ENCODE peak calls at places on chromosomes 4 and X, in ten cellular contexts. One of them, this sample, is unnamed. For H3K9me3, the result is how much of the 10 kb centered on the place peaks cover.

GRCh38 chr4:176656108-176656507 is 136.6 kb downstream of the VEGFC start:
- DNase-seq in BE2C: no peak
- DNase-seq in pancreas: no peak
- DNase-seq in SK-N-SH: no peak
- DNase-seq in heart right ventricle: no peak
- DNase-seq in CD4-positive, alpha-beta memory T cell: no peak
- DNase-seq in colonic mucosa: no peak
- DNase-seq in OCI-LY7: no peak
- DNase-seq in AG04450: no peak
- DNase-seq in iPS DF 6.9: no peak
- DNase-seq in this sample: peak

GRCh38 chrX:153913211-153913610 is 8.7 kb downstream of the AVPR2 start:
- DNase-seq in colonic mucosa: no peak
- DNase-seq in BE2C: no peak
- DNase-seq in SK-N-SH: no peak
- DNase-seq in OCI-LY7: no peak
- DNase-seq in pancreas: no peak
- DNase-seq in iPS DF 6.9: no peak
- DNase-seq in AG04450: no peak
- DNase-seq in CD4-positive, alpha-beta memory T cell: no peak
- DNase-seq in heart right ventricle: no peak
- DNase-seq in this sample: no peak

GRCh38 chrX:1027133-1027532 is 185.3 kb downstream of the CRLF2 start:
- DNase-seq in AG04450: no peak
- DNase-seq in CD4-positive, alpha-beta memory T cell: no peak
- DNase-seq in pancreas: no peak
- DNase-seq in colonic mucosa: no peak
- DNase-seq in SK-N-SH: no peak
- DNase-seq in BE2C: no peak
- DNase-seq in heart right ventricle: no peak
- DNase-seq in OCI-LY7: peak
- DNase-seq in iPS DF 6.9: no peak
- DNase-seq in this sample: no peak

GRCh38 chr4:113732923-113733527 is 28.5 kb downstream of the CAMK2D start:
- DNase-seq in pancreas: no peak
- DNase-seq in heart right ventricle: no peak
- DNase-seq in OCI-LY7: no peak
- DNase-seq in iPS DF 6.9: no peak
- DNase-seq in BE2C: no peak
- DNase-seq in colonic mucosa: no peak
- DNase-seq in CD4-positive, alpha-beta memory T cell: no peak
- DNase-seq in AG04450: no peak
- DNase-seq in SK-N-SH: no peak
- DNase-seq in this sample: no peak

GRCh38 chr4:151402150-151402865 is 6.7 kb upstream of the FHIP1A start:
- DNase-seq in SK-N-SH: no peak
- DNase-seq in iPS DF 6.9: no peak
- DNase-seq in BE2C: no peak
- DNase-seq in colonic mucosa: peak
- DNase-seq in pancreas: no peak
- DNase-seq in AG04450: no peak
- DNase-seq in CD4-positive, alpha-beta memory T cell: no peak
- DNase-seq in OCI-LY7: no peak
- DNase-seq in heart right ventricle: no peak
- DNase-seq in this sample: no peak

GRCh38 chr4:31021008-31021407 is 300.8 kb downstream of the PCDH7 start:
- DNase-seq in iPS DF 6.9: no peak
- DNase-seq in CD4-positive, alpha-beta memory T cell: no peak
- DNase-seq in SK-N-SH: peak
- DNase-seq in pancreas: no peak
- DNase-seq in heart right ventricle: no peak
- DNase-seq in OCI-LY7: no peak
- DNase-seq in AG04450: no peak
- DNase-seq in BE2C: no peak
- DNase-seq in colonic mucosa: no peak
- DNase-seq in this sample: no peak

GRCh38 chr4:105122334-105122733 is 24.3 kb upstream of the TET2 start:
- DNase-seq in iPS DF 6.9: peak
- DNase-seq in heart right ventricle: no peak
- DNase-seq in AG04450: no peak
- DNase-seq in CD4-positive, alpha-beta memory T cell: no peak
- DNase-seq in SK-N-SH: no peak
- DNase-seq in OCI-LY7: no peak
- DNase-seq in colonic mucosa: no peak
- DNase-seq in BE2C: no peak
- DNase-seq in pancreas: no peak
- DNase-seq in this sample: no peak

GRCh38 chr4:113026556-113026955 is 22.9 kb upstream of the ANK2 start:
- DNase-seq in colonic mucosa: no peak
- DNase-seq in AG04450: no peak
- DNase-seq in SK-N-SH: no peak
- DNase-seq in iPS DF 6.9: no peak
- DNase-seq in heart right ventricle: no peak
- DNase-seq in CD4-positive, alpha-beta memory T cell: no peak
- DNase-seq in BE2C: no peak
- DNase-seq in pancreas: no peak
- DNase-seq in OCI-LY7: no peak
- DNase-seq in this sample: no peak

GRCh38 chr4:57320880-57321279 is 210.7 kb upstream of the IGFBP7 start:
- DNase-seq in OCI-LY7: no peak
- DNase-seq in CD4-positive, alpha-beta memory T cell: no peak
- DNase-seq in colonic mucosa: no peak
- DNase-seq in iPS DF 6.9: no peak
- DNase-seq in heart right ventricle: no peak
- DNase-seq in BE2C: no peak
- DNase-seq in pancreas: no peak
- DNase-seq in SK-N-SH: no peak
- DNase-seq in AG04450: no peak
- DNase-seq in this sample: no peak

GRCh38 chrX:74009041-74009440 is 294.9 kb upstream of the ZCCHC13 start:
- DNase-seq in heart right ventricle: no peak
- DNase-seq in iPS DF 6.9: no peak
- DNase-seq in OCI-LY7: no peak
- DNase-seq in CD4-positive, alpha-beta memory T cell: no peak
- DNase-seq in SK-N-SH: no peak
- DNase-seq in colonic mucosa: no peak
- DNase-seq in BE2C: no peak
- DNase-seq in pancreas: no peak
- DNase-seq in AG04450: no peak
- DNase-seq in this sample: no peak

GRCh38 chrX:103847174-103847870 is 15.3 kb upstream of the RAB9B start:
- DNase-seq in heart right ventricle: no peak
- DNase-seq in SK-N-SH: no peak
- DNase-seq in OCI-LY7: no peak
- DNase-seq in colonic mucosa: no peak
- DNase-seq in iPS DF 6.9: no peak
- DNase-seq in BE2C: no peak
- DNase-seq in pancreas: no peak
- DNase-seq in AG04450: no peak
- DNase-seq in CD4-positive, alpha-beta memory T cell: no peak
- DNase-seq in this sample: no peak

GRCh38 chr4:37522996-37523395 is 163.2 kb downstream of the RELL1 start:
- DNase-seq in heart right ventricle: no peak
- DNase-seq in colonic mucosa: no peak
- DNase-seq in AG04450: no peak
- DNase-seq in iPS DF 6.9: no peak
- DNase-seq in SK-N-SH: no peak
- DNase-seq in pancreas: no peak
- DNase-seq in OCI-LY7: no peak
- DNase-seq in CD4-positive, alpha-beta memory T cell: no peak
- DNase-seq in BE2C: no peak
- DNase-seq in this sample: no peak

GRCh38 chr4:1843852-1844251 is 12.1 kb downstream of the LETM1 start:
- DNase-seq in BE2C: no peak
- DNase-seq in heart right ventricle: peak
- DNase-seq in SK-N-SH: no peak
- DNase-seq in OCI-LY7: no peak
- DNase-seq in AG04450: no peak
- DNase-seq in iPS DF 6.9: no peak
- DNase-seq in CD4-positive, alpha-beta memory T cell: no peak
- DNase-seq in colonic mucosa: no peak
- DNase-seq in pancreas: no peak
- DNase-seq in this sample: no peak

GRCh38 chrX:73337366-73337765 is 109.5 kb upstream of the CDX4 start:
- DNase-seq in pancreas: no peak
- DNase-seq in iPS DF 6.9: no peak
- DNase-seq in heart right ventricle: no peak
- DNase-seq in BE2C: no peak
- DNase-seq in SK-N-SH: no peak
- DNase-seq in OCI-LY7: no peak
- DNase-seq in AG04450: no peak
- DNase-seq in colonic mucosa: no peak
- DNase-seq in CD4-positive, alpha-beta memory T cell: no peak
- DNase-seq in this sample: no peak

GRCh38 chr4:26015133-26015651 is 101.2 kb downstream of the SMIM20 start:
- DNase-seq in pancreas: peak
- DNase-seq in OCI-LY7: no peak
- DNase-seq in heart right ventricle: peak
- DNase-seq in CD4-positive, alpha-beta memory T cell: no peak
- DNase-seq in AG04450: peak
- DNase-seq in iPS DF 6.9: no peak
- DNase-seq in colonic mucosa: no peak
- DNase-seq in SK-N-SH: no peak
- DNase-seq in BE2C: no peak
- DNase-seq in this sample: no peak

GRCh38 chr4:30720021-30720655 is at the start of gene PCDH7:
- DNase-seq in heart right ventricle: peak
- DNase-seq in colonic mucosa: peak
- DNase-seq in BE2C: no peak
- DNase-seq in OCI-LY7: no peak
- DNase-seq in CD4-positive, alpha-beta memory T cell: no peak
- DNase-seq in AG04450: no peak
- DNase-seq in iPS DF 6.9: no peak
- DNase-seq in pancreas: no peak
- DNase-seq in SK-N-SH: peak
- DNase-seq in this sample: peak

GRCh38 chr4:73299548-73300280 is 41.1 kb upstream of the ANKRD17 start:
- DNase-seq in BE2C: no peak
- DNase-seq in AG04450: no peak
- DNase-seq in CD4-positive, alpha-beta memory T cell: no peak
- DNase-seq in SK-N-SH: no peak
- DNase-seq in OCI-LY7: no peak
- DNase-seq in pancreas: no peak
- DNase-seq in colonic mucosa: no peak
- DNase-seq in iPS DF 6.9: no peak
- DNase-seq in heart right ventricle: no peak
- DNase-seq in this sample: no peak
- H3K9me3 ChIP-seq in BE2C: under half
- H3K9me3 ChIP-seq in AG04450: under half
- H3K9me3 ChIP-seq in CD4-positive, alpha-beta memory T cell: under half
- H3K9me3 ChIP-seq in SK-N-SH: under half
- H3K9me3 ChIP-seq in OCI-LY7: under half
- H3K9me3 ChIP-seq in pancreas: under half
- H3K9me3 ChIP-seq in colonic mucosa: under half
- H3K9me3 ChIP-seq in iPS DF 6.9: under half
- H3K9me3 ChIP-seq in heart right ventricle: under half
- H3K9me3 ChIP-seq in this sample: under half

DNA sequence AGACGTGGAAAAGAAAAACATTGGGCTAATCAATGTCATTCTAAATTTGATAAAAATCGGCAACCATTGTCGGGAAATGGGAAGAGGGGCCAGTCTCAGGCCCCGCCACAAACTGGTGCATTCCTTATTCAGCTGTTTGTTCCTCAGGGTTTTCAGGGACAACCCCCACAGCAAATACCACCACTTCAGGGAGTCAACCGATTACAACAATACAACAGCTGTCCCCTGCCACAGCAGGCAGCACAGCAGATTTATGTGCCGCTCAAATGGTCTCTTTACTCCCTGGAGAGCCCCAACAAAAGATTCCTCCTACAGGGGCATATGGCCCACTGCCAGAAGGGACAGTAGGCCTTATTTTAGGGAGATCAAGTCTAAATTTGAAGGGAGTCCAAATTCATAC is 61.9 kb downstream of the ZNF732 start:
- DNase-seq in CD4-positive, alpha-beta memory T cell: no peak
- DNase-seq in iPS DF 6.9: peak
- DNase-seq in pancreas: no peak
- DNase-seq in heart right ventricle: no peak
- DNase-seq in colonic mucosa: no peak
- DNase-seq in BE2C: no peak
- DNase-seq in OCI-LY7: no peak
- DNase-seq in AG04450: no peak
- DNase-seq in SK-N-SH: no peak
- DNase-seq in this sample: no peak
- H3K9me3 ChIP-seq in CD4-positive, alpha-beta memory T cell: under half
- H3K9me3 ChIP-seq in iPS DF 6.9: under half
- H3K9me3 ChIP-seq in pancreas: under half
- H3K9me3 ChIP-seq in heart right ventricle: under half
- H3K9me3 ChIP-seq in colonic mucosa: under half
- H3K9me3 ChIP-seq in BE2C: under half
- H3K9me3 ChIP-seq in OCI-LY7: under half
- H3K9me3 ChIP-seq in AG04450: under half
- H3K9me3 ChIP-seq in SK-N-SH: under half
- H3K9me3 ChIP-seq in this sample: under half

DNA sequence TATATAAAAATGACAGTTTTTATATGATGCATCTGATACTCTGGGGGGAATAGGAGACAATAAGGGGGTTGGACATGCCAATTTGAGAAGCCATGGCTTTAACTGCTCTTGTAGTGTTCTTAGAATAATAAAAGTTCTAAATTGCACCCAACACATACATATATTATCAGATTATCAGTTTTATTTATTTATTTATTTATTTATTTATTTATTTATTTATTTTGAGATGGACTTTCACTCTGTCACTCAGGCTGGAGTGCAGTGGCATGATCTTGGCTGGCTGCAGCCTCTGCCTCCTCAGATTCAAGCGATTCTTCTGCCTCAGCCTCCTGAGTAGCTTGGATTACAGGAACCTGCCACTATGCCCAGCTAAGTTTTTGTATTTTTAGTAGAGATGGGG is 356.8 kb downstream of the TLL1 start:
- DNase-seq in OCI-LY7: no peak
- DNase-seq in colonic mucosa: no peak
- DNase-seq in AG04450: no peak
- DNase-seq in CD4-positive, alpha-beta memory T cell: no peak
- DNase-seq in heart right ventricle: no peak
- DNase-seq in iPS DF 6.9: no peak
- DNase-seq in pancreas: no peak
- DNase-seq in SK-N-SH: no peak
- DNase-seq in BE2C: no peak
- DNase-seq in this sample: no peak
- H3K9me3 ChIP-seq in OCI-LY7: under half
- H3K9me3 ChIP-seq in colonic mucosa: under half
- H3K9me3 ChIP-seq in AG04450: under half
- H3K9me3 ChIP-seq in CD4-positive, alpha-beta memory T cell: under half
- H3K9me3 ChIP-seq in heart right ventricle: under half
- H3K9me3 ChIP-seq in iPS DF 6.9: under half
- H3K9me3 ChIP-seq in pancreas: under half
- H3K9me3 ChIP-seq in SK-N-SH: under half
- H3K9me3 ChIP-seq in BE2C: under half
- H3K9me3 ChIP-seq in this sample: under half

DNA sequence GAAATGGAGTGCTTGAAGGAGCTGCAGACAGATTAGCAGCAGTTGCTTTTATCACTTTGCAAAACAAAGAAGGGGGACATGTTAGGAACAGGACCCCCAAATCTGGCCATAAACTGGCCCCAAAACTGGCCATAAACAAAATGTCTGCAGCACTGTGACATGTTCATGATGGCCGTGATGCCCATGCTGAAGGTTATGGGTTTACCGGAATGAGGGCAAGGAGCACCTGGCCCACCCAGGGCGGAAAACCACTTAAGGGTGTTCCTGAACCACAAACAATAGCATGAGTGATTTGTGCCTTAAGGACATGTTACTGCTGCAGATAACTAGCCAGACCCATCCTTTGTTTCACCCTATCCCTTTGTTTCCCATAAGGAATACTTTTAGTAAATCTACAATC is 79.6 kb upstream of the GC start:
- DNase-seq in BE2C: no peak
- DNase-seq in OCI-LY7: no peak
- DNase-seq in CD4-positive, alpha-beta memory T cell: no peak
- DNase-seq in pancreas: no peak
- DNase-seq in SK-N-SH: no peak
- DNase-seq in heart right ventricle: no peak
- DNase-seq in iPS DF 6.9: no peak
- DNase-seq in AG04450: no peak
- DNase-seq in colonic mucosa: no peak
- DNase-seq in this sample: no peak
- H3K9me3 ChIP-seq in BE2C: under half
- H3K9me3 ChIP-seq in OCI-LY7: under half
- H3K9me3 ChIP-seq in CD4-positive, alpha-beta memory T cell: under half
- H3K9me3 ChIP-seq in pancreas: under half
- H3K9me3 ChIP-seq in SK-N-SH: under half
- H3K9me3 ChIP-seq in heart right ventricle: under half
- H3K9me3 ChIP-seq in iPS DF 6.9: under half
- H3K9me3 ChIP-seq in AG04450: under half
- H3K9me3 ChIP-seq in colonic mucosa: under half
- H3K9me3 ChIP-seq in this sample: under half